ENCODE peak calls at places on chromosomes 1 and 21, in four cellular contexts. E, K, W and T are unnamed samples.

GRCh38 chr1:84756455-84757082 is 66.3 kb upstream of the SSX2IP start:
- DNase-seq in E (no peak), K (no peak), W (no peak), T (no peak)

GRCh38 chr1:2575801-2576663 is 10.5 kb upstream of the PRXL2B start:
- DNase-seq in E (no peak), K (no peak), W (peak), T (no peak)

GRCh38 chr1:213484333-213484732 is 433.3 kb downstream of the RPS6KC1 start:
- DNase-seq in E (no peak), K (no peak), W (no peak), T (no peak)

GRCh38 chr1:32647308-32648134 is 2.8 kb downstream of the ZBTB8OS start:
- DNase-seq in E (no peak), K (no peak), W (no peak), T (no peak)

GRCh38 chr1:212976586-212976985 is 26.2 kb downstream of the VASH2 start:
- DNase-seq in E (no peak), K (no peak), W (no peak), T (no peak)

GRCh38 chr1:30294508-30294907 is 428.9 kb downstream of the MATN1 start:
- DNase-seq in E (no peak), K (no peak), W (no peak), T (no peak)

GRCh38 chr1:20160034-20160433 is 20.9 kb downstream of the PLA2G2F start:
- DNase-seq in E (no peak), K (no peak), W (no peak), T (no peak)

GRCh38 chr1:224497714-224498573 is 63.3 kb upstream of the WDR26 start:
- DNase-seq in E (peak), K (no peak), W (peak), T (no peak)

GRCh38 chr1:67429011-67429527 is 1.1 kb downstream of the SERBP1 start:
- DNase-seq in E (no peak), K (no peak), W (no peak), T (no peak)

GRCh38 chr1:16174261-16174871 is 18.5 kb upstream of the EPHA2 start:
- DNase-seq in E (no peak), K (no peak), W (no peak), T (no peak)

GRCh38 chr1:183195146-183195571 is 9.1 kb downstream of the LAMC2 start:
- DNase-seq in E (no peak), K (no peak), W (peak), T (no peak)

GRCh38 chr1:204307334-204307883 is 52.3 kb downstream of the PLEKHA6 start:
- DNase-seq in E (no peak), K (no peak), W (no peak), T (no peak)

GRCh38 chr1:46757956-46758304 is 39.0 kb upstream of the EFCAB14 start:
- DNase-seq in E (no peak), K (no peak), W (no peak), T (no peak)

GRCh38 chr1:168202941-168203654 is 22.7 kb upstream of the SFT2D2 start:
- DNase-seq in E (no peak), K (no peak), W (peak), T (no peak)

GRCh38 chr1:21261551-21262281 is 28.5 kb downstream of the ECE1 start:
- DNase-seq in E (no peak), K (no peak), W (peak), T (no peak)

GRCh38 chr1:115496904-115497527 is 144.8 kb upstream of the VANGL1 start:
- DNase-seq in E (no peak), K (no peak), W (peak), T (no peak)

GRCh38 chr1:53478186-53478585 is 19.0 kb downstream of the DMRTB1 start:
- DNase-seq in E (no peak), K (no peak), W (no peak), T (no peak)

GRCh38 chr1:71414229-71414628 is 333.4 kb upstream of the ZRANB2 start:
- DNase-seq in E (no peak), K (peak), W (no peak), T (no peak)

GRCh38 chr1:1539310-1540014 is 962 bp downstream of the TMEM240 start:
- DNase-seq in E (no peak), K (no peak), W (no peak), T (no peak)

GRCh38 chr1:40316595-40317393 is at the start of gene COL9A2:
- DNase-seq in E (no peak), K (peak), W (peak), T (peak)

GRCh38 chr1:168637350-168637991 is 61.1 kb downstream of the XCL1 start:
- DNase-seq in E (no peak), K (peak), W (peak), T (peak)

GRCh38 chr21:18382141-18382540 is 21.4 kb downstream of the TMPRSS15 start:
- DNase-seq in E (no peak), K (no peak), W (no peak), T (no peak)

GRCh38 chr1:98078586-98078985 is 157.8 kb upstream of the DPYD start:
- DNase-seq in E (no peak), K (no peak), W (no peak), T (no peak)

GRCh38 chr1:185837711-185838110 is 103.5 kb downstream of the HMCN1 start:
- DNase-seq in E (no peak), K (no peak), W (no peak), T (no peak)

GRCh38 chr1:82775402-82776000 is 974.8 kb downstream of the ADGRL2 start:
- DNase-seq in E (no peak), K (no peak), W (peak), T (no peak)

GRCh38 chr1:177021741-177022140 is 142.8 kb downstream of the ASTN1 start:
- DNase-seq in E (no peak), K (no peak), W (no peak), T (no peak)

GRCh38 chr1:17205652-17206051 is 724 bp downstream of the PADI1 start:
- DNase-seq in E (no peak), K (no peak), W (no peak), T (no peak)

GRCh38 chr1:40351124-40351523 is 22.4 kb upstream of the SMAP2 start:
- DNase-seq in E (no peak), K (no peak), W (no peak), T (no peak)